ENCODE peak calls at places on chromosomes 7 and 10, in ten cellular contexts. A is Caki2; P is T-cell; B is midbrain; O is activated effector memory CD4-positive, alpha-beta T cell treated with anti-CD3 and anti-CD28 coated beads, Interleukin-2, amount 50 U/mL, for 16 hours; I is naive thymus-derived CD4-positive, alpha-beta T cell; X is stimulated activated CD8-positive, alpha-beta memory T cell treated with anti-CD3 and anti-CD28 coated beads, Interleukin-15, amount 100 ng/mL, for 4 hours; U is HFFc6; C is kidney tubule cell; M is NCI-H2081. K is an unnamed sample.
A peak's percentile ranks its signal among the peaks of the same experiment; 100 is the strongest.

GRCh38 chr7:22302951-22303423 is 54.0 kb downstream of the RAPGEF5 start:
- DNase-seq in U (no peak), X (no peak), B (no peak), M (no peak), I (no peak), O (no peak), C (no peak), P (no peak), A (no peak), K (no peak)

GRCh38 chr7:22549667-22550513 is 49.9 kb upstream of the STEAP1B start:
- DNase-seq in M (peak; percentile 65), B (no peak), A (no peak), U (peak; percentile 32), P (peak; percentile 22), I (no peak), C (peak; percentile 70), O (no peak), X (no peak), K (peak; percentile 40)

GRCh38 chr10:71345720-71346119 is 26.7 kb downstream of the SLC29A3 start:
- DNase-seq in P (no peak), M (no peak), O (no peak), A (no peak), U (no peak), I (no peak), X (no peak), C (no peak), B (no peak), K (no peak)

GRCh38 chr7:20199015-20199737 is 18.0 kb downstream of the MACC1 start:
- DNase-seq in X (no peak), O (no peak), M (peak; percentile 49), C (peak; percentile 100), I (no peak), P (no peak), U (peak; percentile 34), A (peak; percentile 92), B (peak; percentile 8), K (no peak)

GRCh38 chr10:67036808-67037207 is 111.0 kb downstream of the LRRTM3 start:
- DNase-seq in B (no peak), U (no peak), P (no peak), X (no peak), M (no peak), C (peak; percentile 48), O (no peak), A (no peak), I (no peak), K (no peak)

GRCh38 chr7:135994466-135995205 is 17.5 kb upstream of the MTPN start:
- DNase-seq in A (no peak), B (no peak), M (no peak), U (no peak), I (no peak), O (peak; percentile 64), P (no peak), C (peak; percentile 46), X (no peak), K (no peak)

GRCh38 chr7:41205600-41205999 is 497.3 kb downstream of the INHBA start:
- DNase-seq in B (no peak), C (no peak), O (no peak), I (no peak), A (no peak), U (no peak), M (no peak), X (no peak), P (no peak), K (no peak)

GRCh38 chr10:81570349-81570748 is 304.6 kb upstream of the NRG3 start:
- DNase-seq in U (no peak), P (no peak), I (no peak), X (no peak), C (no peak), O (no peak), B (no peak), A (no peak), M (no peak), K (no peak)

GRCh38 chr10:121928528-121928884 is 675 bp upstream of the ATE1 start:
- DNase-seq in M (peak; percentile 2), P (no peak), O (no peak), C (peak; percentile 37), I (no peak), U (no peak), B (peak; percentile 50), X (no peak), A (no peak), K (no peak)

GRCh38 chr7:39504963-39505362 is 61.2 kb upstream of the YAE1 start:
- DNase-seq in B (no peak), C (peak; percentile 95), P (no peak), X (no peak), I (no peak), A (peak; percentile 80), M (no peak), O (no peak), U (peak; percentile 57), K (no peak)

GRCh38 chr10:7475954-7476353 is 65.1 kb upstream of the SFMBT2 start:
- DNase-seq in U (no peak), X (no peak), A (no peak), M (no peak), P (no peak), B (peak; percentile 17), C (no peak), I (no peak), O (no peak), K (no peak)

GRCh38 chr7:26930845-26931244 is 66.5 kb upstream of the SKAP2 start:
- DNase-seq in I (no peak), P (no peak), M (no peak), O (no peak), C (no peak), U (no peak), A (no peak), X (no peak), B (no peak), K (no peak)

GRCh38 chr7:143882020-143882610 is 19.9 kb downstream of the TCAF1 start:
- DNase-seq in I (no peak), A (no peak), C (no peak), X (no peak), P (no peak), M (peak; percentile 56), U (no peak), B (peak; percentile 88), O (no peak), K (peak; percentile 79)

GRCh38 chr10:5551531-5552375 is 27.0 kb downstream of the CALML3 start:
- DNase-seq in P (peak; percentile 23), M (no peak), U (no peak), A (peak; percentile 36), I (no peak), B (no peak), O (peak; percentile 85), X (peak; percentile 30), C (peak; percentile 96), K (no peak)

GRCh38 chr10:74825371-74826141 is 844 bp upstream of the KAT6B start:
- DNase-seq in X (peak; percentile 42), U (no peak), C (peak; percentile 45), M (peak; percentile 39), P (no peak), O (peak; percentile 85), I (peak; percentile 61), A (peak; percentile 64), B (peak; percentile 71), K (peak; percentile 75)

GRCh38 chr10:51485668-51486067 is 213.7 kb downstream of the CSTF2T start:
- DNase-seq in O (no peak), M (no peak), B (no peak), X (no peak), A (no peak), P (no peak), U (no peak), I (no peak), C (no peak), K (no peak)

GRCh38 chr7:96479015-96479645 is 157.2 kb upstream of the SLC25A13 start:
- DNase-seq in U (no peak), P (no peak), A (no peak), O (no peak), X (no peak), I (no peak), C (no peak), M (no peak), B (no peak), K (no peak)